ENCODE peak calls at places on chromosome 5, in seven cellular contexts. B, D, V, P, E, K and Z are unnamed samples.

GRCh38 chr5:137146402-137146889 is 352.7 kb downstream of the SPOCK1 start:
- DNase-seq in B (peak; percentile 66), D (no peak), V (peak; percentile 99), P (no peak), E (no peak), K (no peak), Z (no peak)

GRCh38 chr5:169610606-169611005 is 26.5 kb upstream of the DOCK2 start:
- DNase-seq in B (peak; percentile 14), D (no peak), V (peak; percentile 19), P (no peak), E (no peak), K (no peak), Z (no peak)

GRCh38 chr5:149213264-149213663 is 58.4 kb upstream of the AFAP1L1 start:
- DNase-seq in B (no peak), D (no peak), V (no peak), P (no peak), E (no peak), K (no peak), Z (no peak)

GRCh38 chr5:6202615-6203365 is 175.6 kb downstream of the MED10 start:
- DNase-seq in B (peak; percentile 7), D (no peak), V (no peak), P (no peak), E (no peak), K (peak; percentile 15), Z (peak; percentile 8)

GRCh38 chr5:53262348-53262970 is 152.9 kb upstream of the MOCS2 start:
- DNase-seq in B (peak; percentile 48), D (no peak), V (peak; percentile 74), P (no peak), E (no peak), K (peak; percentile 14), Z (no peak)

GRCh38 chr5:90830058-90830457 is 271.5 kb downstream of the ADGRV1 start:
- DNase-seq in B (no peak), D (no peak), V (no peak), P (no peak), E (no peak), K (no peak), Z (no peak)

GRCh38 chr5:73039082-73039481 is 81.3 kb upstream of the TMEM171 start:
- DNase-seq in B (no peak), D (no peak), V (no peak), P (no peak), E (no peak), K (peak; percentile 2), Z (no peak)

GRCh38 chr5:76642390-76643040 is 19.3 kb upstream of the F2RL2 start:
- DNase-seq in B (no peak), D (no peak), V (no peak), P (no peak), E (no peak), K (no peak), Z (no peak)

GRCh38 chr5:114935490-114935889 is 234.2 kb downstream of the TRIM36 start:
- DNase-seq in B (no peak), D (no peak), V (no peak), P (no peak), E (no peak), K (no peak), Z (no peak)

GRCh38 chr5:106797996-106798395 is 872.7 kb downstream of the EFNA5 start:
- DNase-seq in B (no peak), D (no peak), V (peak; percentile 14), P (no peak), E (no peak), K (no peak), Z (no peak)

GRCh38 chr5:138775034-138775433 is 21.8 kb downstream of the CTNNA1 start:
- DNase-seq in B (no peak), D (no peak), V (no peak), P (no peak), E (no peak), K (no peak), Z (peak; percentile 75)

GRCh38 chr5:59058237-59058636 is 475.4 kb downstream of the RAB3C start:
- DNase-seq in B (no peak), D (no peak), V (no peak), P (no peak), E (no peak), K (no peak), Z (no peak)

GRCh38 chr5:140165101-140165920 is 9.7 kb upstream of the CYSTM1 start:
- DNase-seq in B (peak; percentile 15), D (no peak), V (no peak), P (no peak), E (no peak), K (no peak), Z (no peak)